ENCODE peak calls at places on chromosomes 5 and 9, in four cellular contexts. E is ascending aorta, T is pancreas, W is brain microvascular endothelial cell. S is an unnamed sample.

GRCh38 chr5:16557477-16557876 is 59.3 kb downstream of the RETREG1 start:
- DNase-seq in E (no peak), T (no peak), W (no peak), S (no peak)

GRCh38 chr9:131382850-131383729 is 10.8 kb upstream of the PRRC2B start:
- DNase-seq in E (no peak), T (peak), W (peak), S (no peak)

GRCh38 chr5:66869347-66869746 is 273.2 kb downstream of the MAST4 start:
- DNase-seq in E (no peak), T (no peak), W (no peak), S (no peak)

GRCh38 chr9:31320507-31320906 is 1063.9 kb upstream of the ACO1 start:
- DNase-seq in E (no peak), T (no peak), W (no peak), S (no peak)

GRCh38 chr5:42772265-42772993 is 15.8 kb downstream of the CCDC152 start:
- DNase-seq in E (no peak), T (no peak), W (no peak), S (no peak)

GRCh38 chr5:148229840-148230239 is 8.5 kb upstream of the MARCOL start:
- DNase-seq in E (no peak), T (no peak), W (no peak), S (no peak)

GRCh38 chr9:137084526-137084925 is 2.3 kb upstream of the MAN1B1 start:
- DNase-seq in E (no peak), T (no peak), W (no peak), S (peak)

GRCh38 chr5:74641778-74642542 is 1.4 kb upstream of the ENC1 start:
- DNase-seq in E (no peak), T (peak), W (peak), S (peak)

GRCh38 chr9:16032799-16033198 is 480.0 kb downstream of the CCDC171 start:
- DNase-seq in E (no peak), T (no peak), W (no peak), S (no peak)

GRCh38 chr5:14880688-14881087 is 9.1 kb upstream of the ANKH start:
- DNase-seq in E (no peak), T (no peak), W (peak), S (no peak)

GRCh38 chr9:105890046-105890822 is 195.9 kb downstream of the TMEM38B start:
- DNase-seq in E (no peak), T (no peak), W (no peak), S (no peak)

GRCh38 chr9:136946893-136947891 is 2.1 kb downstream of the C8G start:
- DNase-seq in E (no peak), T (no peak), W (no peak), S (peak)

GRCh38 chr9:96566401-96567202 is 53.0 kb downstream of the CDC14B start:
- DNase-seq in E (peak), T (peak), W (no peak), S (peak)

GRCh38 chr5:5294429-5294828 is 128.0 kb upstream of the ICE1 start:
- DNase-seq in E (no peak), T (no peak), W (no peak), S (no peak)
- H3K4me3 ChIP-seq in E (no peak), T (no peak), W (no peak), S (no peak)

DNA sequence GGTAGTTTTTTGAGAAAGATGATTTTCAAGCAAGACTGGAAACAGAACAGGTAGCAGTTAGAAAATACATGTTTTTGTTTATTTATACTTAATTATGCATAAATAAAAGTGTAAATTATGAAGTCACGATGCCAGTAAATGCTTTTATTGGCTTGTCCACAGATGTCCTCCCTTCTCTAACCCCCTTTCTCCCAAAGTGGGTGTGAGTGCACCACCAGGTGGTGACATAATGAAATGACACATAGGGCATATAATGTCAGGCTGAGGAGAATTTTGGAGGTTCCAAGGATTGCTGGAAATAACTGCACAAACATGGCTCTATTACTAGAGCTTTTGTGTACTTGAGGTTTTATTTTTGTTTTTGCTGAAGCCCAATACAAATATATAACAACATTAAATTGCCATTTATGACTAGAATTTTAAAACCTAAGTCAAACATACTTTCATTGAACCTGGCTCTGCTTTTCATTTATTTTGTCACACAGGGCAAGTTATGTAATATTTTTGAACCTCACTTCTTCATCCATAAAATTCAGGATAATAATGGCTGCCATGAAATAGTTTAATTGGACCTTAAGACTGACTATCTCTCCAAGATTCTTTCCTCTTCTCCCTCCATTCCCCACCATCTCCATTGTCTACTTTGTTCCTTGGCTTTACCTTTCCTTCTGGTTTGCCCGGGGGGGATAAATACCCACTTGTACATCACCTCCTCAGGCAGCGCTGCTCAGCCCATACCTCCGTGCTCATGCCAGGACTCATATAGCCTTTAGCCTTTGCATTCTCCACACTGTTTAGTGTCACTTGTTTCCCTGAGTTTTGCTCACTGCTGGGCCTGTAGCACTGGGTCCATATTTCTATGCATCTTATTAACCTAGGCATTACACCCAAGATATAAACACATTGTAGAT is 168.8 kb downstream of the PDE4D start:
- DNase-seq in E (no peak), T (no peak), W (peak), S (no peak)
- TF ChIP-seq CTCF in E (peak), T (peak), W (peak), S (peak)

GRCh38 chr5:174734571-174735497 is 10.5 kb downstream of the MSX2 start:
- DNase-seq in E (no peak), T (no peak), W (no peak), S (no peak)

GRCh38 chr5:174736351-174736721 is 12.0 kb downstream of the MSX2 start:
- DNase-seq in E (no peak), T (no peak), W (peak), S (no peak)

GRCh38 chr5:174736777-174737176 is 12.4 kb downstream of the MSX2 start:
- DNase-seq in E (no peak), T (no peak), W (no peak), S (no peak)

GRCh38 chr5:174737335-174737734 is 13.0 kb downstream of the MSX2 start:
- DNase-seq in E (no peak), T (no peak), W (no peak), S (no peak)

DNA sequence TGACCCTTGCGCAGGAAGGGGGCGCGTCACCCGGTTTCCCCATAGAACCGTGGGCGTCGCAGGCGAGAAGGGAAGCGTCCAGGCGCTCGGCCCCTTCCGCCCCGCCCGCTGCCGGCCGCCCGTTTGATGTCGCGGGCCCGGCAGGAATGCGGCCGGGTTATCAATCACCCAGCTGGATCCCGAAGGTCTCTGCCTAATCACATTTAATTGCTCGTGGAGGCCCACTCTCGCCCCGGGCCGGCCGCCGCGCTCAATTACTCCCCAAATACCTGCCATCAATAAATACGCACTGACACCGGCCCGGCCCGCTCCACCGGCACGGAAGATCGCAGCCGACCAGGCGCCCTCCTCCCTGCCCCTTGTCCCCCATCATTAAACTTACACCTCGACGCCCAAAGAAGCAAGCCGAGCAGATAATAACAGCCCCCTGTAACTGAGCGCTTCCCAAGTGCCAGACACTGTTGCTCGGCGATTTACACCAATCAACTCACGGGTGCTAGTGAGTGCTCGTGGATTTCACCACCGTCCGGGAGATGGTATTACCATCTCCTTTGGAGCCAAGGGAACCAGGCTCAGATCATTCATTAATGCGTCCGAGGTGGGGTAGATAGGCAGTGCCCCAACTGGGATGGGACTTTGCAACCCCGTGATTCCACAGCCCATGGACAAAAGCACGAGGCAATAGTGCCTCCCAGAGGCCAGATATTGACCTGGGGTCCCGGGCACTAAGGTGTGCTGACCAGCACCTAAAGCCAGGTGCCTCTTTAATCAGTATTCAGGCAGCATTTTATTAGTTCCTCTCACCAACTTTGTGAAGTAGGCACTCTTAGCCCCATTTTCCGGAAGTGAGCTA is 11.3 kb downstream of the MSX2 start:
- DNase-seq in E (no peak), T (no peak), W (no peak), S (peak)
- H3K27ac ChIP-seq in E (no peak), T (no peak), W (no peak), S (no peak)

GRCh38 chr5:108001222-108001621 is 330.5 kb upstream of the EFNA5 start:
- DNase-seq in E (no peak), T (no peak), W (no peak), S (no peak)
- H3K4me3 ChIP-seq in E (no peak), T (no peak), W (no peak), S (no peak)

DNA sequence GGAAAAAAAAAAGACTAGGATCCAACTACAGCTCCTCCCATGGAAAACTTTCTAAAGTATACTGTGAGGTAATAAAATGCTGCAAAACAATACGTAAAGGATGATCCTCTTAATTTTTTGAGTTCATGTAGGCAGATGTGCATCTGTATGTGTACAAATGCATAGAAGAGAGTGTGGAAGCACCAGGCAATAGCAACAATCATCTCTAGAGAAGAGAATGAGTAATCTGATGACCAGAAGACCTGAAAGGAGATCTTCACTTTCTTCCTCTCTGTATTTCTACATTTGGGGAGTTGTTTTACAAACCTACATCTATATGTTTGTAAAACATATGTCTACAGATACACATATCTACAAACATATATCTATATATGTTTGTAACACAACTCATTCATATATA is 29.3 kb upstream of the SPDL1 start:
- DNase-seq in E (no peak), T (no peak), W (no peak), S (no peak)
- TF ChIP-seq CTCF in E (no peak), T (no peak), W (no peak), S (no peak)

S was measured in left lung.